ENCODE peak calls at places on chromosomes 16 and 17, in five cellular contexts. One of them, this sample, is unnamed.

GRCh38 chr16:52549011-52549692 is 2.2 kb upstream of the TOX3 start:
- DNase-seq in K562: no peak
- DNase-seq in GM12878: no peak
- DNase-seq in A549: no peak
- DNase-seq in NB4: no peak
- DNase-seq in this sample: no peak

GRCh38 chr17:68035131-68035522 is 408 bp upstream of the KPNA2 start:
- DNase-seq in K562: peak; percentile 98
- DNase-seq in GM12878: no peak
- DNase-seq in A549: peak; percentile 95
- DNase-seq in NB4: peak; percentile 97
- DNase-seq in this sample: no peak

GRCh38 chr16:10001258-10001785 is 180.9 kb downstream of the GRIN2A start:
- DNase-seq in K562: no peak
- DNase-seq in GM12878: no peak
- DNase-seq in A549: no peak
- DNase-seq in NB4: no peak
- DNase-seq in this sample: no peak

GRCh38 chr16:11100239-11100750 is 155.7 kb downstream of the SOCS1 start:
- DNase-seq in K562: peak; percentile 91
- DNase-seq in GM12878: peak; percentile 74
- DNase-seq in A549: no peak
- DNase-seq in NB4: peak; percentile 88
- DNase-seq in this sample: peak; percentile 23

GRCh38 chr17:32672701-32673100 is 185.9 kb downstream of the CDK5R1 start:
- DNase-seq in K562: no peak
- DNase-seq in GM12878: no peak
- DNase-seq in A549: no peak
- DNase-seq in NB4: no peak
- DNase-seq in this sample: no peak

GRCh38 chr17:8053600-8053999 is 14.7 kb downstream of the ALOX15B start:
- DNase-seq in K562: no peak
- DNase-seq in GM12878: no peak
- DNase-seq in A549: no peak
- DNase-seq in NB4: no peak
- DNase-seq in this sample: no peak

GRCh38 chr16:27304102-27304501 is 9.7 kb upstream of the IL4R start:
- DNase-seq in K562: no peak
- DNase-seq in GM12878: no peak
- DNase-seq in A549: no peak
- DNase-seq in NB4: no peak
- DNase-seq in this sample: no peak

GRCh38 chr17:33888455-33888854 is 366.6 kb upstream of the CCL2 start:
- DNase-seq in K562: peak; percentile 61
- DNase-seq in GM12878: no peak
- DNase-seq in A549: no peak
- DNase-seq in NB4: peak; percentile 2
- DNase-seq in this sample: no peak

GRCh38 chr17:63304704-63305261 is 141.3 kb downstream of the CYB561 start:
- DNase-seq in K562: no peak
- DNase-seq in GM12878: no peak
- DNase-seq in A549: no peak
- DNase-seq in NB4: no peak
- DNase-seq in this sample: no peak

GRCh38 chr16:74578838-74579237 is 28.1 kb downstream of the GLG1 start:
- DNase-seq in K562: no peak
- DNase-seq in GM12878: no peak
- DNase-seq in A549: no peak
- DNase-seq in NB4: no peak
- DNase-seq in this sample: no peak

GRCh38 chr16:79644977-79645667 is 44.6 kb upstream of the MAF start:
- DNase-seq in K562: no peak
- DNase-seq in GM12878: no peak
- DNase-seq in A549: no peak
- DNase-seq in NB4: no peak
- DNase-seq in this sample: no peak

GRCh38 chr17:63694229-63694973 is 5.5 kb downstream of the LIMD2 start:
- DNase-seq in K562: no peak
- DNase-seq in GM12878: no peak
- DNase-seq in A549: no peak
- DNase-seq in NB4: peak; percentile 52
- DNase-seq in this sample: no peak

GRCh38 chr16:47716571-47716970 is 255.4 kb downstream of the PHKB start:
- DNase-seq in K562: no peak
- DNase-seq in GM12878: no peak
- DNase-seq in A549: no peak
- DNase-seq in NB4: no peak
- DNase-seq in this sample: no peak

GRCh38 chr17:36600477-36600876 is 906 bp upstream of the MRM1 start:
- DNase-seq in K562: peak; percentile 87
- DNase-seq in GM12878: no peak
- DNase-seq in A549: no peak
- DNase-seq in NB4: no peak
- DNase-seq in this sample: no peak

GRCh38 chr16:57507414-57508083 is 21.3 kb upstream of the DOK4 start:
- DNase-seq in K562: no peak
- DNase-seq in GM12878: no peak
- DNase-seq in A549: no peak
- DNase-seq in NB4: no peak
- DNase-seq in this sample: no peak

GRCh38 chr17:6608321-6608720 is 32.2 kb downstream of the KIAA0753 start:
- DNase-seq in K562: no peak
- DNase-seq in GM12878: no peak
- DNase-seq in A549: peak; percentile 51
- DNase-seq in NB4: no peak
- DNase-seq in this sample: peak; percentile 49

GRCh38 chr16:86222965-86223551 is 287.3 kb upstream of the FOXF1 start:
- DNase-seq in K562: no peak
- DNase-seq in GM12878: no peak
- DNase-seq in A549: no peak
- DNase-seq in NB4: no peak
- DNase-seq in this sample: no peak

GRCh38 chr16:84360748-84361147 is 7.6 kb upstream of the ATP2C2 start:
- DNase-seq in K562: no peak
- DNase-seq in GM12878: no peak
- DNase-seq in A549: no peak
- DNase-seq in NB4: no peak
- DNase-seq in this sample: no peak

GRCh38 chr16:2003827-2004641 is 5.6 kb downstream of the ZNF598 start:
- DNase-seq in K562: peak; percentile 97
- DNase-seq in GM12878: no peak
- DNase-seq in A549: peak; percentile 87
- DNase-seq in NB4: peak; percentile 85
- DNase-seq in this sample: peak; percentile 87

GRCh38 chr17:82239926-82240505 is 11.2 kb downstream of the SLC16A3 start:
- DNase-seq in K562: no peak
- DNase-seq in GM12878: no peak
- DNase-seq in A549: no peak
- DNase-seq in NB4: no peak
- DNase-seq in this sample: no peak
- TF ChIP-seq MAX in K562: no peak
- TF ChIP-seq MAX in GM12878: no peak
- TF ChIP-seq MAX in A549: no peak
- TF ChIP-seq MAX in NB4: no peak
- TF ChIP-seq MAX in this sample: no peak

GRCh38 chr16:58661199-58661830 is 23.3 kb downstream of the SLC38A7 start:
- DNase-seq in K562: peak; percentile 84
- DNase-seq in GM12878: no peak
- DNase-seq in A549: peak; percentile 94
- DNase-seq in NB4: peak; percentile 86
- DNase-seq in this sample: peak; percentile 78
- TF ChIP-seq MAX in K562: no peak
- TF ChIP-seq MAX in GM12878: no peak
- TF ChIP-seq MAX in A549: no peak
- TF ChIP-seq MAX in NB4: no peak
- TF ChIP-seq MAX in this sample: no peak

DNA sequence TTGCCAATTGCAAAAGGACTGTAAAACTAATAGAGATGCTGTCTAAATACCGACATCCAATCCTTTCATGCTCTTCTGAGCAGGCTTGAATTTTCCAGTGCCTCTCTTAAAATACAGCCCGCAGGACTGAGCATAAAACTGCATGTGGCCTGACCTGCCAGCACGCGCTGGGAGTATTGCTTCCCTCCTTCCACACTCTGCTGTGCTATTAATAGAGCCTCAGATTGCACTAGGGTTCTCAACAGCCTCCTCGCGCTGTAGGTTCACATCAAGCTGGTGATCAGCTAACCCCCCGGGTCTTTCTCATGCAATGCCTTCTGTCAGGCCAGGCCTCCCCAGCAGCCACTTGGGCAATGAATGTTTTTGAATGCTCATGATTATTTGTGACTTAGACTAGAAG is 14.2 kb upstream of the MSI2 start:
- DNase-seq in K562: no peak
- DNase-seq in GM12878: no peak
- DNase-seq in A549: no peak
- DNase-seq in NB4: no peak
- DNase-seq in this sample: no peak
- TF ChIP-seq MAX in K562: no peak
- TF ChIP-seq MAX in GM12878: no peak
- TF ChIP-seq MAX in A549: no peak
- TF ChIP-seq MAX in NB4: no peak
- TF ChIP-seq MAX in this sample: no peak

GRCh38 chr17:29063992-29064391 is 21.1 kb downstream of the PIPOX start:
- DNase-seq in K562: no peak
- DNase-seq in GM12878: no peak
- DNase-seq in A549: no peak
- DNase-seq in NB4: peak; percentile 27
- DNase-seq in this sample: no peak

GRCh38 chr17:29068828-29069227 is 25.9 kb downstream of the PIPOX start:
- DNase-seq in K562: no peak
- DNase-seq in GM12878: no peak
- DNase-seq in A549: no peak
- DNase-seq in NB4: no peak
- DNase-seq in this sample: no peak

GRCh38 chr17:29069526-29070041 is 26.6 kb downstream of the PIPOX start:
- DNase-seq in K562: peak; percentile 86
- DNase-seq in GM12878: no peak
- DNase-seq in A549: no peak
- DNase-seq in NB4: peak; percentile 39
- DNase-seq in this sample: no peak

GRCh38 chr17:29066053-29066452 is 23.1 kb downstream of the PIPOX start:
- DNase-seq in K562: no peak
- DNase-seq in GM12878: no peak
- DNase-seq in A549: no peak
- DNase-seq in NB4: no peak
- DNase-seq in this sample: no peak

DNA sequence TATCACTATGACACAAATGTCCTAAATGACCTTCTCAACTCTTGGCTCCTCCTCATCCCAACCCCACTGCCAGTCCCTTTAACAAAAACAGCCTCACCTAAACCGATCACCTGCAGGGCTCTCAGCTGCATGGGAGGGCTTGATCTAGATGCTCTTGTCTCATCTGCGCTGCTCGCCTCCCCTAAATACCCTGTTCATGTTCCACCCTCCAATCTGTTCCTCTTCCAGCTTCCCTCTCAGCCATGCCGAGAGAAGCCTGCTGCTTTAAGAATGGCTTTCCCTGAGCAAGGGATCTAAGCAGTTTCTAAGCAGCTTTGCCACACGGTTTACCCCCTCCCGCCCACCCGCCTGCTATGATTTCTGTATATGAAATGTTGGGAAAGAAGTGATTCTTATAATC is 23.7 kb downstream of the PIPOX start:
- DNase-seq in K562: no peak
- DNase-seq in GM12878: no peak
- DNase-seq in A549: no peak
- DNase-seq in NB4: no peak
- DNase-seq in this sample: no peak
- TF ChIP-seq MAX in K562: no peak
- TF ChIP-seq MAX in GM12878: no peak
- TF ChIP-seq MAX in A549: no peak
- TF ChIP-seq MAX in NB4: no peak
- TF ChIP-seq MAX in this sample: no peak

DNA sequence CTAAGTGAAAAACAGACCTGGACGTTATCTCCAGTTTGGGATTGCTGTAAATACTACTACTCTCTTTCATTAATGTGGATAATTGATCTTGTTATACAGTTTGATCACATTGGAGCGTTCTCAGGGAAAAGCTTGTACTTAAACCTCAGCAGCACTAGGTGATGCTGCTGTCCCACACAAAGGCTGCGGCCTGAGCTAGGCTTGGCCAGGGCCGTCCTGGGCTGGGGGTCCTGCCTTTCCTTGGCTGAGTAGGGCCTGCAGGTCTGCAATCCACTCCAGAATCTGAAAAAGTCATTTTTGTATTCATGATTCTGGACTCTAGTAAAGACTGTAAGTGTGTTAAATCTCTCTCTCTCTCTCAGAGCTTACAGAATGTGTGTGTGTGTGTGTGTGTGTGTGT is 23.7 kb upstream of the PMFBP1 start:
- DNase-seq in K562: no peak
- DNase-seq in GM12878: no peak
- DNase-seq in A549: no peak
- DNase-seq in NB4: no peak
- DNase-seq in this sample: no peak
- TF ChIP-seq MAX in K562: no peak
- TF ChIP-seq MAX in GM12878: no peak
- TF ChIP-seq MAX in A549: no peak
- TF ChIP-seq MAX in NB4: no peak
- TF ChIP-seq MAX in this sample: no peak

GRCh38 chr17:352421-353212 is at the start of gene RPH3AL:
- DNase-seq in K562: no peak
- DNase-seq in GM12878: no peak
- DNase-seq in A549: peak; percentile 94
- DNase-seq in NB4: no peak
- DNase-seq in this sample: peak; percentile 36
- TF ChIP-seq MAX in K562: no peak
- TF ChIP-seq MAX in GM12878: no peak
- TF ChIP-seq MAX in A549: peak; percentile 90
- TF ChIP-seq MAX in NB4: no peak
- TF ChIP-seq MAX in this sample: no peak

This sample was measured in HCT116.